ENCODE peak calls at places on chromosomes 12 and 14, in four cellular contexts. Z is tibial artery, C is transverse colon, W is M059J. T is an unnamed sample.

GRCh38 chr12:102426599-102427541 is 53.5 kb downstream of the IGF1 start:
- DNase-seq in Z (no peak), C (no peak), W (peak; percentile 46), T (no peak)

GRCh38 chr12:49294086-49294803 is 702 bp upstream of the PRPH start:
- DNase-seq in Z (no peak), C (no peak), W (no peak), T (no peak)

GRCh38 chr14:97408937-97409860 is 612.0 kb downstream of the VRK1 start:
- DNase-seq in Z (no peak), C (no peak), W (no peak), T (no peak)

GRCh38 chr14:20723458-20723857 is 22.2 kb upstream of the EDDM3A start:
- DNase-seq in Z (no peak), C (no peak), W (no peak), T (no peak)

GRCh38 chr12:50440288-50440687 is 39.6 kb downstream of the LARP4 start:
- DNase-seq in Z (no peak), C (no peak), W (no peak), T (no peak)

GRCh38 chr14:101665478-101666078 is 95.9 kb upstream of the PPP2R5C start:
- DNase-seq in Z (no peak), C (peak; percentile 52), W (peak; percentile 46), T (peak; percentile 60)

GRCh38 chr14:37594238-37594915 is 672 bp downstream of the FOXA1 start:
- DNase-seq in Z (no peak), C (peak; percentile 82), W (peak; percentile 55), T (no peak)

GRCh38 chr14:51022769-51023168 is 72.1 kb downstream of the TRIM9 start:
- DNase-seq in Z (no peak), C (no peak), W (no peak), T (no peak)

GRCh38 chr12:117063162-117063911 is 35.9 kb downstream of the TESC start:
- DNase-seq in Z (peak; percentile 30), C (peak; percentile 33), W (no peak), T (no peak)

GRCh38 chr12:14607561-14607960 is 39.9 kb upstream of the PLBD1 start:
- DNase-seq in Z (no peak), C (no peak), W (no peak), T (no peak)

GRCh38 chr12:52258335-52258901 is 16.0 kb upstream of the KRT86 start:
- DNase-seq in Z (no peak), C (no peak), W (no peak), T (no peak)

GRCh38 chr14:30710870-30711269 is 88.8 kb downstream of the SCFD1 start:
- DNase-seq in Z (no peak), C (no peak), W (no peak), T (no peak)

GRCh38 chr14:104644656-104645055 is 40.1 kb upstream of the TMEM179 start:
- DNase-seq in Z (no peak), C (no peak), W (no peak), T (no peak)

GRCh38 chr14:68759017-68759569 is 33.8 kb downstream of the ZFP36L1 start:
- DNase-seq in Z (no peak), C (no peak), W (no peak), T (no peak)

GRCh38 chr12:113135178-113136127 is at the start of gene RASAL1:
- DNase-seq in Z (no peak), C (peak; percentile 88), W (peak; percentile 40), T (no peak)

T was measured in ovary.